ENCODE peak calls at places on chromosomes 16 and 17, in ten cellular contexts. R is transverse colon, D is psoas muscle, B is left ventricle myocardium inferior, J is tibial artery, Q is breast epithelium, C is IMR-90, O is HCT116, L is esophagus squamous epithelium, A is Peyer's patch. I is an unnamed sample. For H3K9me3, the result is how much of the 10 kb centered on the place peaks cover.

GRCh38 chr17:37650419-37651003 is 7.3 kb upstream of the DDX52 start:
- DNase-seq in J (no peak), O (peak), L (no peak), D (no peak), C (peak), R (peak), Q (no peak), A (no peak), B (no peak), I (peak)

GRCh38 chr17:64005734-64006167 is 7.6 kb downstream of the PRR29 start:
- DNase-seq in J (no peak), D (no peak), B (no peak), R (peak), O (no peak), Q (no peak), C (no peak), L (no peak), A (no peak), I (no peak)

GRCh38 chr17:29390856-29391631 is 881 bp downstream of the TAOK1 start:
- DNase-seq in A (no peak), J (no peak), C (peak), Q (no peak), O (no peak), B (peak), R (peak), D (no peak), L (no peak), I (peak)

GRCh38 chr17:41987642-41988041 is 21.0 kb downstream of the CNP start:
- DNase-seq in R (no peak), Q (no peak), L (no peak), A (no peak), B (no peak), O (no peak), D (no peak), J (no peak), C (no peak), I (no peak)

GRCh38 chr16:15482068-15482747 is 47.8 kb downstream of the BMERB1 start:
- DNase-seq in R (peak), B (peak), Q (peak), L (no peak), C (peak), A (peak), J (no peak), D (peak), O (peak), I (peak)

GRCh38 chr16:30875881-30876791 is 17.7 kb downstream of the BCL7C start:
- DNase-seq in L (no peak), J (no peak), Q (no peak), D (no peak), B (no peak), R (peak), A (peak), O (no peak), C (peak), I (no peak)

GRCh38 chr17:49646391-49647255 is 31.3 kb downstream of the SPOP start:
- DNase-seq in C (peak), Q (no peak), D (peak), A (no peak), L (no peak), R (peak), B (no peak), O (peak), J (peak), I (no peak)

GRCh38 chr17:364766-365165 is 12.2 kb upstream of the RPH3AL start:
- DNase-seq in J (no peak), B (no peak), R (no peak), O (no peak), Q (no peak), L (no peak), D (no peak), C (no peak), A (no peak), I (no peak)

GRCh38 chr17:50498021-50498874 is 10.0 kb upstream of the MYCBPAP start:
- DNase-seq in Q (no peak), J (no peak), A (peak), B (no peak), D (no peak), O (no peak), L (no peak), R (peak), C (no peak), I (no peak)

GRCh38 chr16:74558873-74559272 is 48.0 kb downstream of the GLG1 start:
- DNase-seq in C (no peak), D (no peak), R (no peak), A (no peak), L (no peak), B (no peak), O (no peak), Q (no peak), J (no peak), I (no peak)

GRCh38 chr16:86952769-86953168 is 364.4 kb downstream of the C16orf95 start:
- DNase-seq in C (peak), R (no peak), J (no peak), D (no peak), A (no peak), Q (no peak), B (no peak), O (no peak), L (no peak), I (no peak)

GRCh38 chr17:38746893-38747384 is 1.2 kb downstream of the PCGF2 start:
- DNase-seq in L (no peak), B (no peak), Q (no peak), R (no peak), O (no peak), J (no peak), D (no peak), A (no peak), C (no peak), I (no peak)

GRCh38 chr17:38749222-38750043 is 1.3 kb upstream of the PCGF2 start:
- DNase-seq in L (no peak), C (peak), R (peak), B (peak), Q (peak), J (peak), D (peak), A (peak), O (peak), I (peak)

GRCh38 chr17:38748329-38749221 is at the start of gene PCGF2:
- DNase-seq in B (peak), C (peak), D (peak), O (peak), L (no peak), Q (peak), J (peak), R (peak), A (peak), I (peak)

GRCh38 chr17:38746004-38746892 is 1.9 kb downstream of the PCGF2 start:
- DNase-seq in J (no peak), R (no peak), O (no peak), Q (no peak), B (no peak), A (peak), C (no peak), L (no peak), D (no peak), I (no peak)

DNA sequence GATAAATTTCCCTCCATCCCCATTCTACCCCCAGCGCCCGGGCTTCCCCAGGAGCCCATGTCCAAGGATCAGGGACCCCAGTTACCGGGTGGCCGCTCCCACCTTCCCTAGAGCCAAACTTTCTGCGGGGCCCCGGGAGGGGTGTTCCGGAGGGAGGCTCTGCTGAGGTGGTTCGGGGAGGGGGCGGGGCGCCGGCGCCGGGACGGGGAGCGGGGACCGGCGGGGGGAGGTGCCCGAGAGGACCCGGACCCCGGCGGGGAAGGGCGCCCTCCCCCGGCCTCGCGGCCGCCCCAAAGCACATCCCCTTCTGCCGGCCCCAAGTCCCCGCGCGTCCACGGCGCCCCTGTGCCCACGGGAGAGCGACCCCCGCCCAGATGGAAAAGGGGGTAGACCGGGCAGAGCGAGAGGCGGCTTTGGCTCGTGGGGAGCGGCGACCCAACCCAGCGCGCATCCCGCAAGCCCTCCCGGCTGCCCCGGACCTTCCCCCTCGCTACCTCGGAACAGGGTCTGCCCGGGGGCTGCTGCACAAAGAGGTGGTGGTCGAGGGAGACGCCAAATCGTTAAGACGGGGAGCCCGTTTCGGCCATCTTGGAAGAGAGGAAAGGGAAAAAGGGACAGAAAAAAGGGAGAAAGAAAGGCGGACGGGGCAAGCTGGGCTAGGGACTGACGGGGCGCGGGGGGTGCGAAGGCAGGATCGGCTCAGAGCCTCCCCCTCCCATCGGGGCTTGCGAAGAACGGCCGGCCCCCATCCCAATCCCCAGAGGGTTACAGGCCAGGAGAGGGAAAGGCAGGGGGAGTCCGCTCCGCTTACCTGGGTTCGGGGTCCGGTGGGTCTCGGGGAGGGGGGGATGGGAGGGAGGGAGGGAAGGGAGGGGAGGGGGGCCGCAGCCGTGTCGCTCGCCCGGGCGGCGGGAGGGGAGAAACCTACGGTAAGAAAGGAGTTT is 479 bp downstream of the PCGF2 start:
- DNase-seq in D (peak), A (peak), O (no peak), B (peak), Q (no peak), C (no peak), J (no peak), L (no peak), R (peak), I (no peak)
- TF ChIP-seq CTCF in D (peak), A (no peak), O (no peak), B (peak), Q (no peak), C (no peak), J (peak), L (no peak), R (peak), I (no peak)

GRCh38 chr17:69954241-69954933 is 120.6 kb upstream of the KCNJ16 start:
- DNase-seq in L (no peak), R (no peak), A (no peak), O (no peak), Q (no peak), D (no peak), B (no peak), J (no peak), C (peak), I (no peak)
- H3K9me3 ChIP-seq in L (under half), R (under half), A (under half), O (under half), Q (under half), D (under half), B (under half), J (under half), C (under half), I (under half)

DNA sequence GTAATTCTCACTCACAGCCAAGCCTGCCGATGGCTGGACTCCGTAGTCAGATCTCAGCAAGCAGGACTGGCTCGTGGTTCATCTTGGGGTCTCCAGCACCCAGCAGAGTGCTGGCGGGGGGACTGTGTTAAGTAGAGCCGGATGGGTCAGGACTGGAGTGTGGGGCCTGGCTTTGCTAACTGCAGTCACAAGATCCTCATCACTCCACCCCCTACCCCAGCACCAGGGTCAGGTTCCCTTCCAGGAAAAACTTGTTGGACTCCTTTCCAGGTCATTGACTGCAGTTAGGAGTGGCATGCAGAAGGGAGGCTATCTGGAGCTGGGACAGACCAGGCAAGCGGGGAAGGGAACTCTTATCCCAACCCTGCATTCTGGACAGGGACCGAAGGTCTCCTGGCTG is 6.0 kb downstream of the CIITA start:
- DNase-seq in A (no peak), Q (no peak), J (no peak), R (no peak), C (no peak), O (no peak), B (no peak), D (no peak), L (no peak), I (peak)
- H3K27ac ChIP-seq in A (peak), Q (no peak), J (no peak), R (no peak), C (no peak), O (no peak), B (no peak), D (peak), L (no peak), I (no peak)

GRCh38 chr17:4020096-4020495 is 55.9 kb upstream of the ATP2A3 start:
- DNase-seq in J (no peak), R (no peak), L (no peak), A (no peak), B (no peak), Q (no peak), C (no peak), O (no peak), D (no peak), I (no peak)

GRCh38 chr17:4019400-4019799 is 55.2 kb upstream of the ATP2A3 start:
- DNase-seq in B (no peak), A (no peak), R (no peak), O (no peak), L (no peak), Q (no peak), C (no peak), J (no peak), D (no peak), I (peak)

GRCh38 chr17:4014148-4014927 is 50.1 kb upstream of the ATP2A3 start:
- DNase-seq in Q (no peak), C (no peak), A (peak), D (no peak), L (no peak), O (no peak), J (no peak), B (no peak), R (no peak), I (no peak)

GRCh38 chr17:4018446-4018845 is 54.2 kb upstream of the ATP2A3 start:
- DNase-seq in Q (no peak), L (no peak), C (no peak), O (no peak), A (no peak), R (peak), D (no peak), B (no peak), J (no peak), I (no peak)

DNA sequence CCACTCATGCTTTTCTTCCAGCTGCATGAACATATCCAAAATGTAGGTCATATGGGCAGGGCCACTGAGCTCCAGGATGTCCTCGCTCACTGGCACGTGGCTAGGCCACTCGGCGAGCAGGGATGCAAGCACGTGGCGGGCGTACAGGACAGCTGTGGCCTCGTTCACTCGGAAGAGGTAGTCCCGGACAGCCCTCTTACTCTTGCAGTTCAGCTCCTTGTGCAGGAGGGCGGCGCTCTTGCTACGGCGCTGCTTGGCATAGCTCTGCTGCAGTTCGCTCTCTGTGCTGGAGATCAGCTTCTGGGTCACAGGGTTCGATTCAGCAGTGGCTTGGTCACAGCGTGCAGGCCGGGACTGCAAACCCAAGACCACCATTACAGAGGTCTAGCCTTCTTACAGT is 53.1 kb upstream of the ATP2A3 start:
- DNase-seq in O (no peak), R (no peak), D (no peak), J (no peak), Q (no peak), A (no peak), B (no peak), C (no peak), L (no peak), I (no peak)
- TF ChIP-seq CTCF in O (peak), R (no peak), D (no peak), J (no peak), Q (no peak), A (no peak), B (peak), C (peak), L (no peak), I (no peak)

DNA sequence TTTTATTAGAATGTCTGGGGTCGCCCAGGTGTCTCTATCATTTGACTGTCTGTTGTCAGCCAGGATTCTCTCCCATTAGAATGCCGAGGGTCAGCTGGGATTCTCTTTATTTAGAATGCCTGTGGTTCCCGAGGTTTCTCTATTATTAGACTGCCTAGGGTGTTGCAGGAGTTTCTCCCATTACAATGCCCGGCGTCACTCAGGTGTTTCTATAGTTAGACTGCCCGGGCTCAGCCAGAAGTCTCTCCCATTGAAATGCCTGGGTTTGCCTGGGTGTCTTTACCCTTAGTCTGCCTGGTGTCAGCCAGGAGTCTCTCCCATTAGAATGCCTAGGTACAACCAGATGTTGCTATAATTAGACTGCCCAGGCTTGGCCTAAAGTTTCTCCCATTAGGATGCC is 2252.0 kb downstream of the TP53TG3F start:
- DNase-seq in B (no peak), C (no peak), O (no peak), J (no peak), A (no peak), L (no peak), R (no peak), Q (no peak), D (no peak), I (no peak)
- H3K9me3 ChIP-seq in B (under half), C (under half), O (under half), J (under half), A (under half), L (under half), R (under half), Q (under half), D (under half), I (under half)

I was measured in body of pancreas.